ENCODE peak calls at places on chromosomes 3 and 15, in six cellular contexts. O is trophoblast cell, W is mesenchymal stem cell, L is H9, Q is neuronal stem cell, Y is H1. C is an unnamed sample.

GRCh38 chr15:69807752-69808151 is 290.0 kb downstream of the TLE3 start:
- DNase-seq in L (no peak), Q (no peak), O (peak), W (peak), Y (no peak), C (peak)

GRCh38 chr3:194275231-194275671 is 75.9 kb downstream of the CPN2 start:
- DNase-seq in O (peak), Q (no peak), L (peak), W (peak), Y (no peak), C (no peak)

GRCh38 chr15:95923797-95924196 is 406.7 kb upstream of the NR2F2 start:
- DNase-seq in O (no peak), L (no peak), Y (no peak), Q (no peak), W (no peak), C (no peak)

GRCh38 chr3:113034011-113034410 is 43.2 kb downstream of the GTPBP8 start:
- DNase-seq in L (no peak), O (no peak), Q (no peak), Y (no peak), W (peak), C (peak)

GRCh38 chr3:59135091-59135490 is 85.3 kb upstream of the CFAP20DC start:
- DNase-seq in W (no peak), Q (no peak), Y (no peak), L (no peak), O (no peak), C (no peak)

GRCh38 chr15:58947179-58947578 is 13.7 kb upstream of the SLTM start:
- DNase-seq in Q (no peak), L (no peak), W (no peak), Y (no peak), O (no peak), C (no peak)

GRCh38 chr3:14688525-14688924 is 13.6 kb downstream of the C3orf20 start:
- DNase-seq in Y (no peak), O (no peak), W (no peak), Q (no peak), L (no peak), C (no peak)

GRCh38 chr15:26628879-26629529 is 143.9 kb downstream of the GABRB3 start:
- DNase-seq in L (peak), W (peak), Q (no peak), Y (peak), O (peak), C (peak)

GRCh38 chr15:65342493-65342892 is 35.3 kb downstream of the IGDCC3 start:
- DNase-seq in W (no peak), L (no peak), O (no peak), Q (no peak), Y (no peak), C (no peak)

GRCh38 chr15:40108061-40108854 is 421 bp downstream of the BMF start:
- DNase-seq in Y (no peak), W (peak), O (peak), Q (no peak), L (no peak), C (peak)

GRCh38 chr3:12308517-12308916 is 19.6 kb downstream of the PPARG start:
- DNase-seq in Q (no peak), L (no peak), Y (no peak), O (peak), W (peak), C (peak)

GRCh38 chr3:63655519-63655918 is 3.0 kb downstream of the SNTN start:
- DNase-seq in W (no peak), Y (no peak), O (peak), Q (no peak), L (no peak), C (peak)

GRCh38 chr15:45648521-45649200 is 13.8 kb downstream of the SQOR start:
- DNase-seq in Y (no peak), W (peak), L (no peak), Q (no peak), O (peak), C (peak)

GRCh38 chr3:98734311-98734710 is 28.8 kb upstream of the ST3GAL6 start:
- DNase-seq in Y (no peak), O (peak), Q (no peak), W (peak), L (no peak), C (no peak)

GRCh38 chr3:19885468-19885867 is 48.5 kb downstream of the EFHB start:
- DNase-seq in Q (peak), W (peak), L (peak), O (peak), Y (no peak), C (peak)

GRCh38 chr3:14222900-14223594 is 44.4 kb downstream of the LSM3 start:
- DNase-seq in O (no peak), W (peak), Q (no peak), Y (no peak), L (no peak), C (no peak)

GRCh38 chr15:75052972-75053747 is 29.8 kb downstream of the PPCDC start:
- DNase-seq in L (no peak), Y (no peak), O (no peak), Q (no peak), W (no peak), C (no peak)

GRCh38 chr3:162704991-162705390 is 1208.4 kb downstream of the OTOL1 start:
- DNase-seq in Y (no peak), L (no peak), O (no peak), Q (no peak), W (no peak), C (no peak)

GRCh38 chr15:31474059-31474868 is 147.6 kb downstream of the KLF13 start:
- DNase-seq in Y (no peak), W (no peak), L (peak), Q (no peak), O (no peak), C (no peak)

GRCh38 chr3:146130881-146131371 is 30.1 kb downstream of the PLOD2 start:
- DNase-seq in O (no peak), L (no peak), Y (no peak), W (peak), Q (no peak), C (peak)

GRCh38 chr3:142436936-142437585 is 10.8 kb downstream of the XRN1 start:
- DNase-seq in O (no peak), Y (no peak), L (no peak), W (no peak), Q (no peak), C (no peak)

GRCh38 chr3:179268400-179269051 is 17.6 kb upstream of the KCNMB3 start:
- DNase-seq in O (no peak), Y (no peak), W (no peak), Q (no peak), L (no peak), C (no peak)

GRCh38 chr15:48965972-48966371 is 2.3 kb upstream of the SHC4 start:
- DNase-seq in L (no peak), Y (no peak), O (peak), Q (no peak), W (peak), C (peak)

GRCh38 chr15:63037996-63038720 is 4.4 kb upstream of the TPM1 start:
- DNase-seq in Y (no peak), Q (no peak), L (no peak), W (no peak), O (peak), C (no peak)

GRCh38 chr3:11389570-11390268 is 117.5 kb downstream of the ATG7 start:
- DNase-seq in W (no peak), L (no peak), Q (no peak), Y (no peak), O (no peak), C (peak)

GRCh38 chr3:59185586-59186381 is 136.0 kb upstream of the CFAP20DC start:
- DNase-seq in Y (no peak), L (no peak), Q (no peak), O (no peak), W (peak), C (peak)

GRCh38 chr3:163335429-163335828 is 1742.9 kb downstream of the SI start:
- DNase-seq in L (no peak), O (no peak), Y (no peak), Q (no peak), W (no peak), C (no peak)

GRCh38 chr3:32283304-32283703 is 44.8 kb downstream of the CMTM8 start:
- DNase-seq in O (no peak), L (no peak), Y (no peak), Q (no peak), W (no peak), C (no peak)

GRCh38 chr3:124467980-124468902 is 262.0 kb upstream of the UMPS start:
- DNase-seq in W (peak), Q (peak), O (peak), Y (peak), L (peak), C (peak)

GRCh38 chr15:56327721-56328502 is 37.3 kb upstream of the TEX9 start:
- DNase-seq in L (no peak), Q (no peak), W (no peak), O (peak), Y (no peak), C (no peak)

GRCh38 chr3:58563386-58564035 is 13.7 kb downstream of the FAM107A start:
- DNase-seq in Q (no peak), W (no peak), L (peak), Y (no peak), O (no peak), C (no peak)

GRCh38 chr3:105513042-105513441 is 146.3 kb downstream of the ALCAM start:
- DNase-seq in O (no peak), Y (no peak), W (no peak), L (no peak), Q (no peak), C (peak)

GRCh38 chr3:61358364-61358763 is 107.1 kb upstream of the FHIT start:
- DNase-seq in Q (no peak), L (no peak), W (peak), Y (no peak), O (peak), C (no peak)

GRCh38 chr15:22980189-22981136 is at the start of gene CYFIP1:
- DNase-seq in Q (peak), W (peak), L (peak), O (peak), Y (peak), C (peak)

GRCh38 chr3:45541326-45542321 is 52.9 kb upstream of the LIMD1 start:
- DNase-seq in O (peak), Q (no peak), L (no peak), Y (no peak), W (no peak), C (no peak)

GRCh38 chr3:188948658-188949400 is 222.9 kb upstream of the TPRG1 start:
- DNase-seq in W (peak), Q (no peak), Y (no peak), O (peak), L (no peak), C (peak)

GRCh38 chr3:66675383-66675782 is 174.6 kb upstream of the LRIG1 start:
- DNase-seq in O (peak), W (peak), Y (no peak), L (no peak), Q (no peak), C (peak)

GRCh38 chr15:80709542-80709941 is 14.4 kb downstream of the ABHD17C start:
- DNase-seq in Q (no peak), W (no peak), L (no peak), O (peak), Y (no peak), C (no peak)

GRCh38 chr3:107904536-107905066 is 186.2 kb downstream of the CD47 start:
- DNase-seq in Y (no peak), Q (no peak), O (no peak), L (no peak), W (no peak), C (no peak)

DNA sequence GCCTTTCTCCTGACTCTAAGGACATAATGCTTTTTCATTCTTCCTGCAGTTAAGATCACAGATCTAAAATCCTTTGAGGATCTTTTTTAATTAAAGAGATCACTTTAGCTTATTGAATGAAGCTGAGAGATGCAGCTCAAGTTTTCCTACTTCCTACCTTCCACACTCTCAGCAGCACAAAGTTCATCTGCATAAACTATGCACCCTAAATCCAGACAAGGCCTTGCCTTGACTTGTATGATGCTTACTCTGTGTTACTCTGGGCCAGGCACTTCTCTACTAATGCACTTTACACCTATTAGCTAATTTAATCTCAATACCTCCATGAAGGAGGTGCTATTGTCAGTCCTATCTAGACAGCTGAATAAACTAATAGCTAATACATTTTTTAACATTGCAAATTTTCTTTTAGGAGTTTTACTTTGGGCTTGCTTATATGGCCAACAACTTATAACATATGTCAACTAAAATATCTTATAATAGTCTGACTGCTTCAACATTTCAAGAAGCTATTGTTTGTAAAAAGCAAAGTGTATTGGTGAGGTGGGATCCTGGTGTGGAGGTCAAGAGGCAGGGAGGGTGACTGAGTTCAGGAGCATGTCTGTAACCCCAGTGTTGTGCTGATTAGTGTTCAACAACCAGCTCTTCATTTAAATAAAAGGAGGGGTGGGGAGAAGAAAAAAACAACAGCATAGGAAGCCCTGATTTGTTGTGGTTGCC is 172.4 kb upstream of the ATP11B start:
- DNase-seq in Y (no peak), L (no peak), O (no peak), W (no peak), Q (no peak), C (no peak)
- H3K14ac ChIP-seq in Y (no peak), L (no peak), O (no peak), W (no peak), Q (no peak), C (no peak)

GRCh38 chr15:88615303-88616107 is 5.6 kb upstream of the AEN start:
- DNase-seq in W (no peak), L (peak), O (no peak), Q (no peak), Y (peak), C (no peak)
- H2AK5ac ChIP-seq in W (no peak), L (no peak), O (no peak), Q (no peak), Y (no peak), C (no peak)

GRCh38 chr3:65664436-65664835 is 374.3 kb downstream of the MAGI1 start:
- DNase-seq in W (no peak), L (no peak), Y (no peak), Q (no peak), O (no peak), C (no peak)
- H3K14ac ChIP-seq in W (no peak), L (no peak), Y (no peak), Q (no peak), O (no peak), C (no peak)

DNA sequence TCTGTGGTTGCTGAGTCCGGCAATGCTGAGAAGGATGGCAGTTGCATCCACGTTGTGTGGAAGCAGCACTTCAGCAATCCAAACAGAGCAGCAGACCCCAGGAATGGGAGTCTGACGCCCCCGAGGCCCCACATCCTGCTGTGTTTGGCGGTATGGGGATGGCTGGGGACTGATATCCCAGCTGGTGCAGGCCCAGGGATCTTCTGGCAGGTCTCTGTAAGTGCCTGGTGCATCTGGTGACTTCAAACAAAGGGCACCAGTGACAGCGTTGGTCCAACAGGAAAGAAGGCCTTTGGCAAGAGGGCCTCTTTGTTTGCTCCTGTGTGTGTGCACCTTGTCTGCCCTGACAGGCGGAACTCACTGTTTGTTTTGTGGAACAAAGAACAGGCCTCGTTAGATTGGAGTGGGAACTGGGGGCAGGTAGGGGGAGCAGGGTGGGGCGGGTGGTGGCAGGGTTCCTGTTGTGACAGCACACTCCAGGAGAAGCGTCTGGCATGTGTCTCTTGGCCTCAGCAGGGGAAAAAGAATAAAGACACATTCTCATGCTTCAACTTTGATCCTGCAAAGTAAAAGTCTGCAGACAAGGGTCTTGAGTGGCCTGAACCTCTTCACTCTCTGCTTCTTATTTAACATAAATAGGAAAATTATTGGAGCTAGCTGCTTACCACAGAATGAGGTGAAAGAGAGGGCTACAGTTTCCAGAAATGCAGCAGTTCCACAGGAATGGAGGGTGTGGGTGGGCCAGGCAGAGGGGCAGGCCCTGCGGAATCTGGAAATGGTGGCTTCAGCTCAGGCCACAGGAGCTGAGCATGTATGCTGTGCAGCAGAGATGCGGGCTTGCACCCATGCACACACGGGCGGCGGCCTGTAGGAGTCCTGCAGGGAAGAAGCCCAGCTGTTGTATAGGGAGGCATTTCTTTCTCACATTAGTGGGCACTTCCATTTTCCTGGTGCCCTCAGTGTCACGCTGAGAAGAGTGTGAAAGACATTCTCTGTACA is 94.5 kb upstream of the MYZAP start:
- DNase-seq in Q (no peak), Y (no peak), W (no peak), L (no peak), O (no peak), C (no peak)
- H2AK5ac ChIP-seq in Q (no peak), Y (no peak), W (peak), L (no peak), O (peak), C (no peak)